ENCODE peak calls at places on chromosome 7, in five cellular contexts. T is erythroblast, F is neural progenitor cell, B is amniotic epithelial cell, I is NCI-H1436. D is an unnamed sample.

GRCh38 chr7:54664235-54665228 is 94.5 kb downstream of the SEC61G start:
- DNase-seq in T (no peak), F (peak; percentile 88), B (no peak), I (peak; percentile 1), D (peak; percentile 86)

GRCh38 chr7:45888185-45888992 is at the start of gene IGFBP1:
- DNase-seq in T (no peak), F (peak; percentile 52), B (peak; percentile 31), I (no peak), D (peak; percentile 26)

GRCh38 chr7:44223362-44224114 is 22.8 kb downstream of the YKT6 start:
- DNase-seq in T (no peak), F (peak; percentile 74), B (no peak), I (no peak), D (no peak)

GRCh38 chr7:28584235-28584634 is 171.9 kb downstream of the CREB5 start:
- DNase-seq in T (no peak), F (no peak), B (no peak), I (no peak), D (no peak)

GRCh38 chr7:96127746-96128145 is 194.2 kb downstream of the SLC25A13 start:
- DNase-seq in T (no peak), F (peak; percentile 70), B (no peak), I (no peak), D (no peak)

GRCh38 chr7:136677456-136678365 is 190.7 kb upstream of the CHRM2 start:
- DNase-seq in T (no peak), F (no peak), B (peak; percentile 62), I (no peak), D (no peak)

GRCh38 chr7:149690688-149691446 is 82.5 kb downstream of the ZNF467 start:
- DNase-seq in T (no peak), F (peak; percentile 73), B (peak; percentile 85), I (no peak), D (peak; percentile 40)

GRCh38 chr7:1666251-1666778 is 3.8 kb upstream of the ELFN1 start:
- DNase-seq in T (no peak), F (peak; percentile 47), B (no peak), I (no peak), D (peak; percentile 16)

GRCh38 chr7:78558571-78558970 is 760.0 kb downstream of the PHTF2 start:
- DNase-seq in T (no peak), F (peak; percentile 15), B (no peak), I (no peak), D (no peak)

GRCh38 chr7:100620804-100621203 is 8.5 kb downstream of the MOSPD3 start:
- DNase-seq in T (no peak), F (no peak), B (no peak), I (no peak), D (no peak)

GRCh38 chr7:75646551-75647102 is 92.1 kb downstream of the HIP1 start:
- DNase-seq in T (no peak), F (no peak), B (no peak), I (no peak), D (no peak)

GRCh38 chr7:13628231-13629001 is 361.1 kb downstream of the ETV1 start:
- DNase-seq in T (no peak), F (no peak), B (peak; percentile 63), I (no peak), D (no peak)

GRCh38 chr7:113071465-113071864 is 15.2 kb downstream of the GPR85 start:
- DNase-seq in T (no peak), F (no peak), B (peak; percentile 63), I (no peak), D (no peak)

GRCh38 chr7:120370954-120371353 is 98.0 kb downstream of the KCND2 start:
- DNase-seq in T (peak; percentile 1), F (no peak), B (no peak), I (no peak), D (no peak)

GRCh38 chr7:64881461-64882287 is 21.4 kb upstream of the ZNF273 start:
- DNase-seq in T (no peak), F (no peak), B (no peak), I (no peak), D (no peak)

GRCh38 chr7:16669581-16669980 is 23.6 kb downstream of the BZW2 start:
- DNase-seq in T (no peak), F (no peak), B (peak; percentile 64), I (no peak), D (no peak)

GRCh38 chr7:130154501-130155317 is 50.5 kb downstream of the TMEM209 start:
- DNase-seq in T (peak; percentile 12), F (peak; percentile 46), B (no peak), I (peak; percentile 42), D (no peak)

GRCh38 chr7:151895695-151896485 is 19.0 kb upstream of the PRKAG2 start:
- DNase-seq in T (no peak), F (peak; percentile 28), B (no peak), I (no peak), D (peak; percentile 81)

GRCh38 chr7:27641576-27642230 is 21.0 kb downstream of the HIBADH start:
- DNase-seq in T (no peak), F (no peak), B (no peak), I (no peak), D (no peak)

GRCh38 chr7:117445206-117445605 is 17.9 kb upstream of the ASZ1 start:
- DNase-seq in T (no peak), F (no peak), B (peak; percentile 68), I (no peak), D (no peak)

GRCh38 chr7:97313900-97314299 is 196.4 kb downstream of the SDHAF3 start:
- DNase-seq in T (no peak), F (peak; percentile 33), B (no peak), I (no peak), D (no peak)

GRCh38 chr7:50721661-50722259 is 60.9 kb downstream of the GRB10 start:
- DNase-seq in T (no peak), F (no peak), B (no peak), I (no peak), D (no peak)

GRCh38 chr7:100102950-100103840 is 1.8 kb downstream of the AP4M1 start:
- DNase-seq in T (no peak), F (no peak), B (peak; percentile 100), I (no peak), D (no peak)

GRCh38 chr7:114295522-114295921 is 119.1 kb upstream of the FOXP2 start:
- DNase-seq in T (no peak), F (no peak), B (no peak), I (no peak), D (no peak)

GRCh38 chr7:16657656-16658279 is 11.8 kb downstream of the BZW2 start:
- DNase-seq in T (peak; percentile 92), F (peak; percentile 59), B (peak; percentile 95), I (no peak), D (peak; percentile 62)

GRCh38 chr7:537911-538634 is 18.4 kb upstream of the PDGFA start:
- DNase-seq in T (no peak), F (no peak), B (peak; percentile 95), I (no peak), D (no peak)

GRCh38 chr7:11177793-11178192 is 204.1 kb downstream of the PHF14 start:
- DNase-seq in T (no peak), F (no peak), B (no peak), I (no peak), D (no peak)

GRCh38 chr7:5702876-5703571 is 78.4 kb downstream of the RNF216 start:
- DNase-seq in T (peak; percentile 18), F (no peak), B (peak; percentile 64), I (no peak), D (no peak)

GRCh38 chr7:69162931-69163330 is 435.3 kb upstream of the AUTS2 start:
- DNase-seq in T (no peak), F (no peak), B (no peak), I (no peak), D (no peak)

GRCh38 chr7:47651355-47652317 is 69.7 kb upstream of the TNS3 start:
- DNase-seq in T (no peak), F (no peak), B (peak; percentile 99), I (no peak), D (no peak)

GRCh38 chr7:68246189-68246633 is 1249.6 kb downstream of the TYW1 start:
- DNase-seq in T (no peak), F (peak; percentile 34), B (no peak), I (peak; percentile 77), D (no peak)

GRCh38 chr7:112362053-112362650 is 88.1 kb upstream of the IFRD1 start:
- DNase-seq in T (no peak), F (peak; percentile 12), B (no peak), I (peak; percentile 45), D (no peak)

D was measured in WERI-Rb-1.